ENCODE peak calls at places on chromosomes 2 and 18, in ten cellular contexts. X is GM23338; H is tibial artery; T is BE2C; P is lung; C is uterus; L is H1; E is CD8-positive, alpha-beta T cell; N is MM.1S; O is fibroblast of lung. Z is an unnamed sample.

GRCh38 chr18:11495441-11495840 is 114.0 kb upstream of the SLC35G4 start:
- DNase-seq in X (no peak), H (no peak), T (no peak), P (no peak), C (no peak), L (no peak), E (no peak), N (no peak), O (no peak), Z (no peak)

GRCh38 chr2:219612605-219613286 is 14.7 kb upstream of the SLC4A3 start:
- DNase-seq in X (no peak), H (no peak), T (no peak), P (no peak), C (no peak), L (no peak), E (peak; percentile 37), N (peak; percentile 52), O (no peak), Z (no peak)

GRCh38 chr2:26002617-26003310 is 20.5 kb upstream of the KIF3C start:
- DNase-seq in X (no peak), H (peak; percentile 49), T (no peak), P (peak; percentile 37), C (no peak), L (no peak), E (no peak), N (no peak), O (no peak), Z (peak; percentile 39)

GRCh38 chr18:25814841-25815458 is 275.5 kb downstream of the SS18 start:
- DNase-seq in X (no peak), H (no peak), T (no peak), P (no peak), C (no peak), L (no peak), E (no peak), N (peak; percentile 61), O (no peak), Z (no peak)

GRCh38 chr2:192016265-192016664 is 169.4 kb upstream of the CAVIN2 start:
- DNase-seq in X (no peak), H (no peak), T (no peak), P (no peak), C (no peak), L (no peak), E (no peak), N (no peak), O (peak; percentile 45), Z (no peak)

GRCh38 chr2:160491922-160492371 is 1.7 kb downstream of the RBMS1 start:
- DNase-seq in X (peak; percentile 57), H (no peak), T (no peak), P (no peak), C (no peak), L (no peak), E (no peak), N (peak; percentile 58), O (peak; percentile 81), Z (no peak)

GRCh38 chr18:46346213-46346612 is 242.0 kb downstream of the HAUS1 start:
- DNase-seq in X (no peak), H (no peak), T (no peak), P (no peak), C (no peak), L (no peak), E (no peak), N (peak; percentile 81), O (no peak), Z (no peak)

GRCh38 chr2:18987592-18988073 is 370.8 kb downstream of the OSR1 start:
- DNase-seq in X (no peak), H (peak; percentile 88), T (peak; percentile 7), P (peak; percentile 69), C (peak; percentile 78), L (no peak), E (no peak), N (no peak), O (peak; percentile 93), Z (peak; percentile 69)

GRCh38 chr2:31237348-31238017 is 3.5 kb downstream of the EHD3 start:
- DNase-seq in X (no peak), H (no peak), T (no peak), P (no peak), C (no peak), L (no peak), E (no peak), N (no peak), O (no peak), Z (no peak)

GRCh38 chr2:19728120-19728519 is 173.7 kb downstream of the TTC32 start:
- DNase-seq in X (no peak), H (no peak), T (no peak), P (no peak), C (no peak), L (no peak), E (no peak), N (no peak), O (no peak), Z (no peak)

GRCh38 chr2:179898873-179899272 is 37.5 kb upstream of the ZNF385B start:
- DNase-seq in X (peak; percentile 91), H (no peak), T (peak; percentile 25), P (no peak), C (no peak), L (peak; percentile 77), E (no peak), N (peak; percentile 78), O (peak; percentile 30), Z (no peak)

GRCh38 chr2:215397632-215398341 is 38.1 kb downstream of the FN1 start:
- DNase-seq in X (no peak), H (no peak), T (no peak), P (no peak), C (no peak), L (no peak), E (no peak), N (no peak), O (peak; percentile 51), Z (no peak)
- TF ChIP-seq CTCF in X (no peak), H (peak; percentile 23), T (no peak), P (no peak), C (no peak), L (no peak), E (no peak), N (no peak), O (peak; percentile 16), Z (no peak)

DNA sequence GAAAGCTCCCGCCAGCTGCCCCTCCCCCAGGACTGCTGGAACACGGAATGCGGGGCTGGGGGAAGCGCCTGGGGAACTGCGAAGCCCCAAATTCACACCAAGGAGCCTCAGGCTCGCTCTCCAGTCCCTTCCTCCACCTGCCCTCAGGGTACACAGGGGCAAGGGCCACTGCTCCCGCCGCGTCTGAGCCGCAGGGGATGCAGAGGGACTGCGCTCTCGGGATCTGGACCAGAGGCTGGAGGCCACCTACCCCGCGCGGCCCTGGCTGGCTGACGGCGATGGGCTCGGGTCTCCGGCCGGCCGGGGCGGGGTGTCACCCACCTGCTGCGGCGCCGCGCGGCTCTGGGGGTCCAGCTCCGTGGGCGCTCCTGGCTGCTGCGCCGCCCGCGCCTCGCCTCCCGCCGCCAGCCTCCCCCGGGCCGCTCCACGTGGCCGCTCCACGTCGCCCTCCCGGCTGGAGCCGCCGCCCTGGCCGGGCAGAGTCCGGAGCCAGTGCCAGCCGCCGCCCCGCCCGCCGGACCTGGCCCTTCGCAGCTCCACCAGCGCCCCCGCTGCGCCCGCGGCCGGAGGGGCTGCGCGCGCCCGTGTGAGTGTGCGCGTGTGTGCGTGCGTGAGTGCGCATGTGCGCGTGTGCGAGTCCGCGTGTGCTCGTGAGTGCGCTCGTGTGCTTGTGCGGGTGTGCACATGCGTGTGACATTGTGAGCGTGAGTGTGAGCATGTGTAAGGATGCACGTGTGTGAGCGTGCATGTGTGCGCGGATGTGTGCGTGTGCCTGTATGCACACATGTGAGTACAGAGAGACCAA is at the start of gene CGREF1:
- DNase-seq in X (peak; percentile 64), H (no peak), T (peak; percentile 47), P (no peak), C (no peak), L (peak; percentile 71), E (no peak), N (no peak), O (no peak), Z (no peak)
- H3K4me3 ChIP-seq in X (peak within 1 kb of the TSS; percentile 65), H (peak within 1 kb of the TSS; percentile 33), T (peak within 1 kb of the TSS; percentile 90), P (peak within 1 kb of the TSS; percentile 20), C (peak within 1 kb of the TSS; percentile 33), L (peak within 1 kb of the TSS; percentile 68), E (peak within 1 kb of the TSS; percentile 60), N (no peak within 1 kb of the TSS), O (peak within 1 kb of the TSS; percentile 38), Z (peak within 1 kb of the TSS; percentile 60)

GRCh38 chr18:6626457-6626856 is 103.1 kb upstream of the ARHGAP28 start:
- DNase-seq in X (no peak), H (no peak), T (no peak), P (no peak), C (no peak), L (no peak), E (no peak), N (no peak), O (no peak), Z (no peak)

GRCh38 chr18:6623278-6623677 is 106.2 kb upstream of the ARHGAP28 start:
- DNase-seq in X (no peak), H (no peak), T (no peak), P (no peak), C (no peak), L (no peak), E (no peak), N (no peak), O (no peak), Z (no peak)

GRCh38 chr18:6624729-6625308 is 104.7 kb upstream of the ARHGAP28 start:
- DNase-seq in X (no peak), H (no peak), T (no peak), P (no peak), C (no peak), L (no peak), E (no peak), N (no peak), O (peak; percentile 86), Z (no peak)

GRCh38 chr18:6627621-6628020 is 101.9 kb upstream of the ARHGAP28 start:
- DNase-seq in X (no peak), H (no peak), T (no peak), P (no peak), C (no peak), L (no peak), E (no peak), N (no peak), O (no peak), Z (no peak)

DNA sequence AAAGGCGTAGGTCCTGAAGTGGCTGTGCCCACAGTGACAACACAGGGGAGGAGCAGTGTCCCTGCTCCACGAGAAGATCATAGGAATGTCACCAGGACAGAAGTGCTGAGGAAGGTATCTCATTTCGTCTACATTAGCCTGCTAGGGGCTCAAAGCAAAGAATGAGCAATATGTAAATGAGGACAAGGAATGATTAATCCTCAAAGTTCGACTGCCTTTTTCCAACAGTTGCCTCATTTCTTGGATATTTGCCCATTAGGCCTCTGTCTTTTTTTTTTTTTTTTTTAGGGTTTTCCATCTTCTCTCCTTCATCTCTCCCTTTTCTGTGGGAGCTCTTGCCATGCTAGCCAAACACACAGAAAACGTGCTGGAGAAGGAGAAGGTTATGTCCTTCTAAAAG is 105.2 kb upstream of the ARHGAP28 start:
- DNase-seq in X (no peak), H (no peak), T (no peak), P (no peak), C (no peak), L (no peak), E (no peak), N (no peak), O (peak; percentile 87), Z (no peak)
- H3K4me1 ChIP-seq in X (no peaks in the 10 kb centered on the region), H (no peaks in the 10 kb centered on the region), T (no peaks in the 10 kb centered on the region), P (peaks cover 5% of the 10 kb centered on the region), C (peaks cover 3% of the 10 kb centered on the region), L (no peaks in the 10 kb centered on the region), E (no peaks in the 10 kb centered on the region), N (no peaks in the 10 kb centered on the region), O (peaks cover 3% of the 10 kb centered on the region), Z (peaks cover 11% of the 10 kb centered on the region)

DNA sequence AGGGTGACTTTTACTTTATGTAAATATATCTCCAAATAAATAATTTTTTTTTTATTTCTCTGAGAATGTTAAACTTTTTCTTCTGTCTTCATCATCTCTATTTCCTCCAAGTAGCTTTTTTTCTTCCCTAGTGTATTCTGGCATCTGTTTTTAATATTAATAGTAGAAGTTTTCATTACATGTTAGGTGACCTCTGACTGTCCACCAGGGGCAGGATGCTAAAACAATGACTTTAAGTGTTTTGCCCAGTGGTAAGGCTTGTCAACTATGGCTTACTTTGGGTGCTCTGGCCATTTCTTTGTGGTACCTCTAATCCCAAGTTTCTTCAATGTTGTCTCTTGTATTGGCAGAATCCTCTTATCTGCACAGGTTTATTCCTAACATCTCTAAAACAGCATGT is 127.1 kb downstream of the SRBD1 start:
- DNase-seq in X (peak; percentile 56), H (no peak), T (no peak), P (no peak), C (no peak), L (no peak), E (no peak), N (no peak), O (peak; percentile 15), Z (no peak)
- TF ChIP-seq CTCF in X (peak; percentile 67), H (no peak), T (peak; percentile 61), P (no peak), C (no peak), L (peak; percentile 26), E (no peak), N (peak; percentile 26), O (peak; percentile 41), Z (no peak)

Z was measured in left ventricle myocardium inferior.